ENCODE peak calls at places on chromosomes 13 and 19, in eight cellular contexts. One of them, this sample, is unnamed.

GRCh38 chr13:113087923-113088690 is 17.5 kb upstream of the F7 start:
- DNase-seq in MCF 10A: no peak
- DNase-seq in A549: no peak
- DNase-seq in cardiac muscle cell: no peak
- DNase-seq in suprapubic skin: peak
- DNase-seq in activated CD4-positive, alpha-beta T cell treated with anti-CD3 and anti-CD28 coated beads, Interleukin-2, amount 50 U/mL, for 1 hour: no peak
- DNase-seq in HFF-Myc: no peak
- DNase-seq in ureter: no peak
- DNase-seq in this sample: no peak

GRCh38 chr19:11551603-11552235 is 7.3 kb downstream of the ELOF1 start:
- DNase-seq in suprapubic skin: no peak
- DNase-seq in A549: no peak
- DNase-seq in activated CD4-positive, alpha-beta T cell treated with anti-CD3 and anti-CD28 coated beads, Interleukin-2, amount 50 U/mL, for 1 hour: no peak
- DNase-seq in HFF-Myc: no peak
- DNase-seq in ureter: no peak
- DNase-seq in MCF 10A: no peak
- DNase-seq in cardiac muscle cell: peak
- DNase-seq in this sample: no peak

GRCh38 chr13:106187501-106187900 is 348.0 kb downstream of the EFNB2 start:
- DNase-seq in suprapubic skin: no peak
- DNase-seq in ureter: no peak
- DNase-seq in HFF-Myc: no peak
- DNase-seq in MCF 10A: no peak
- DNase-seq in cardiac muscle cell: no peak
- DNase-seq in A549: no peak
- DNase-seq in activated CD4-positive, alpha-beta T cell treated with anti-CD3 and anti-CD28 coated beads, Interleukin-2, amount 50 U/mL, for 1 hour: no peak
- DNase-seq in this sample: no peak

GRCh38 chr13:41196011-41196410 is 1.6 kb upstream of the KBTBD7 start:
- DNase-seq in suprapubic skin: no peak
- DNase-seq in cardiac muscle cell: no peak
- DNase-seq in activated CD4-positive, alpha-beta T cell treated with anti-CD3 and anti-CD28 coated beads, Interleukin-2, amount 50 U/mL, for 1 hour: no peak
- DNase-seq in MCF 10A: no peak
- DNase-seq in ureter: no peak
- DNase-seq in A549: no peak
- DNase-seq in HFF-Myc: no peak
- DNase-seq in this sample: no peak

GRCh38 chr13:29578300-29579048 is 17.0 kb downstream of the SLC7A1 start:
- DNase-seq in HFF-Myc: no peak
- DNase-seq in cardiac muscle cell: no peak
- DNase-seq in MCF 10A: no peak
- DNase-seq in ureter: no peak
- DNase-seq in suprapubic skin: no peak
- DNase-seq in activated CD4-positive, alpha-beta T cell treated with anti-CD3 and anti-CD28 coated beads, Interleukin-2, amount 50 U/mL, for 1 hour: no peak
- DNase-seq in A549: no peak
- DNase-seq in this sample: no peak

GRCh38 chr19:16957855-16958254 is 68.8 kb downstream of the CPAMD8 start:
- DNase-seq in A549: no peak
- DNase-seq in cardiac muscle cell: no peak
- DNase-seq in HFF-Myc: no peak
- DNase-seq in suprapubic skin: no peak
- DNase-seq in activated CD4-positive, alpha-beta T cell treated with anti-CD3 and anti-CD28 coated beads, Interleukin-2, amount 50 U/mL, for 1 hour: no peak
- DNase-seq in ureter: no peak
- DNase-seq in MCF 10A: no peak
- DNase-seq in this sample: no peak

GRCh38 chr19:9431475-9431874 is 3.9 kb downstream of the ZNF266 start:
- DNase-seq in A549: no peak
- DNase-seq in MCF 10A: peak
- DNase-seq in activated CD4-positive, alpha-beta T cell treated with anti-CD3 and anti-CD28 coated beads, Interleukin-2, amount 50 U/mL, for 1 hour: peak
- DNase-seq in cardiac muscle cell: peak
- DNase-seq in suprapubic skin: no peak
- DNase-seq in ureter: no peak
- DNase-seq in HFF-Myc: no peak
- DNase-seq in this sample: no peak

GRCh38 chr13:111460548-111461444 is 140.4 kb downstream of the TEX29 start:
- DNase-seq in cardiac muscle cell: peak
- DNase-seq in MCF 10A: peak
- DNase-seq in A549: peak
- DNase-seq in suprapubic skin: peak
- DNase-seq in HFF-Myc: peak
- DNase-seq in ureter: no peak
- DNase-seq in activated CD4-positive, alpha-beta T cell treated with anti-CD3 and anti-CD28 coated beads, Interleukin-2, amount 50 U/mL, for 1 hour: no peak
- DNase-seq in this sample: no peak

GRCh38 chr19:1163283-1163933 is 10.7 kb downstream of the SBNO2 start:
- DNase-seq in HFF-Myc: no peak
- DNase-seq in MCF 10A: no peak
- DNase-seq in ureter: no peak
- DNase-seq in cardiac muscle cell: no peak
- DNase-seq in A549: no peak
- DNase-seq in activated CD4-positive, alpha-beta T cell treated with anti-CD3 and anti-CD28 coated beads, Interleukin-2, amount 50 U/mL, for 1 hour: no peak
- DNase-seq in suprapubic skin: peak
- DNase-seq in this sample: no peak

GRCh38 chr13:20492036-20492435 is 33.6 kb downstream of the CRYL1 start:
- DNase-seq in activated CD4-positive, alpha-beta T cell treated with anti-CD3 and anti-CD28 coated beads, Interleukin-2, amount 50 U/mL, for 1 hour: no peak
- DNase-seq in MCF 10A: no peak
- DNase-seq in HFF-Myc: no peak
- DNase-seq in ureter: no peak
- DNase-seq in A549: no peak
- DNase-seq in suprapubic skin: no peak
- DNase-seq in cardiac muscle cell: no peak
- DNase-seq in this sample: no peak

GRCh38 chr19:35447870-35448492 is at the start of gene FFAR2:
- DNase-seq in MCF 10A: no peak
- DNase-seq in HFF-Myc: no peak
- DNase-seq in suprapubic skin: no peak
- DNase-seq in ureter: no peak
- DNase-seq in activated CD4-positive, alpha-beta T cell treated with anti-CD3 and anti-CD28 coated beads, Interleukin-2, amount 50 U/mL, for 1 hour: no peak
- DNase-seq in A549: no peak
- DNase-seq in cardiac muscle cell: no peak
- DNase-seq in this sample: no peak

GRCh38 chr19:35451278-35452096 is 3.4 kb downstream of the FFAR2 start:
- DNase-seq in ureter: no peak
- DNase-seq in A549: no peak
- DNase-seq in HFF-Myc: no peak
- DNase-seq in MCF 10A: no peak
- DNase-seq in cardiac muscle cell: no peak
- DNase-seq in suprapubic skin: no peak
- DNase-seq in activated CD4-positive, alpha-beta T cell treated with anti-CD3 and anti-CD28 coated beads, Interleukin-2, amount 50 U/mL, for 1 hour: no peak
- DNase-seq in this sample: no peak

GRCh38 chr19:39463403-39463802 is 17.2 kb upstream of the TIMM50 start:
- DNase-seq in suprapubic skin: no peak
- DNase-seq in cardiac muscle cell: no peak
- DNase-seq in MCF 10A: no peak
- DNase-seq in A549: no peak
- DNase-seq in activated CD4-positive, alpha-beta T cell treated with anti-CD3 and anti-CD28 coated beads, Interleukin-2, amount 50 U/mL, for 1 hour: no peak
- DNase-seq in HFF-Myc: no peak
- DNase-seq in ureter: no peak
- DNase-seq in this sample: no peak

GRCh38 chr19:58229255-58229639 is 533 bp downstream of the ZNF544 start:
- DNase-seq in suprapubic skin: no peak
- DNase-seq in activated CD4-positive, alpha-beta T cell treated with anti-CD3 and anti-CD28 coated beads, Interleukin-2, amount 50 U/mL, for 1 hour: peak
- DNase-seq in ureter: no peak
- DNase-seq in HFF-Myc: no peak
- DNase-seq in cardiac muscle cell: peak
- DNase-seq in MCF 10A: peak
- DNase-seq in A549: peak
- DNase-seq in this sample: peak

GRCh38 chr19:33883869-33884519 is 87.3 kb downstream of the KCTD15 start:
- DNase-seq in MCF 10A: no peak
- DNase-seq in ureter: no peak
- DNase-seq in HFF-Myc: no peak
- DNase-seq in suprapubic skin: no peak
- DNase-seq in cardiac muscle cell: peak
- DNase-seq in activated CD4-positive, alpha-beta T cell treated with anti-CD3 and anti-CD28 coated beads, Interleukin-2, amount 50 U/mL, for 1 hour: no peak
- DNase-seq in A549: no peak
- DNase-seq in this sample: no peak

GRCh38 chr13:26015276-26015934 is 36.4 kb downstream of the SHISA2 start:
- DNase-seq in activated CD4-positive, alpha-beta T cell treated with anti-CD3 and anti-CD28 coated beads, Interleukin-2, amount 50 U/mL, for 1 hour: no peak
- DNase-seq in HFF-Myc: no peak
- DNase-seq in cardiac muscle cell: no peak
- DNase-seq in A549: no peak
- DNase-seq in MCF 10A: no peak
- DNase-seq in ureter: no peak
- DNase-seq in suprapubic skin: no peak
- DNase-seq in this sample: no peak

GRCh38 chr13:50220938-50221337 is 205.7 kb downstream of the KCNRG start:
- DNase-seq in suprapubic skin: no peak
- DNase-seq in cardiac muscle cell: no peak
- DNase-seq in ureter: no peak
- DNase-seq in HFF-Myc: no peak
- DNase-seq in A549: no peak
- DNase-seq in MCF 10A: peak
- DNase-seq in activated CD4-positive, alpha-beta T cell treated with anti-CD3 and anti-CD28 coated beads, Interleukin-2, amount 50 U/mL, for 1 hour: no peak
- DNase-seq in this sample: no peak

GRCh38 chr19:1416014-1416841 is 8.8 kb downstream of the DAZAP1 start:
- DNase-seq in HFF-Myc: no peak
- DNase-seq in cardiac muscle cell: no peak
- DNase-seq in suprapubic skin: no peak
- DNase-seq in ureter: no peak
- DNase-seq in activated CD4-positive, alpha-beta T cell treated with anti-CD3 and anti-CD28 coated beads, Interleukin-2, amount 50 U/mL, for 1 hour: no peak
- DNase-seq in A549: no peak
- DNase-seq in MCF 10A: no peak
- DNase-seq in this sample: peak

GRCh38 chr13:34405410-34405809 is 536.7 kb upstream of the NBEA start:
- DNase-seq in activated CD4-positive, alpha-beta T cell treated with anti-CD3 and anti-CD28 coated beads, Interleukin-2, amount 50 U/mL, for 1 hour: no peak
- DNase-seq in cardiac muscle cell: no peak
- DNase-seq in ureter: no peak
- DNase-seq in HFF-Myc: no peak
- DNase-seq in suprapubic skin: no peak
- DNase-seq in A549: no peak
- DNase-seq in MCF 10A: no peak
- DNase-seq in this sample: no peak

GRCh38 chr19:46958542-46958941 is 61.1 kb upstream of the NPAS1 start:
- DNase-seq in activated CD4-positive, alpha-beta T cell treated with anti-CD3 and anti-CD28 coated beads, Interleukin-2, amount 50 U/mL, for 1 hour: no peak
- DNase-seq in suprapubic skin: no peak
- DNase-seq in HFF-Myc: peak
- DNase-seq in ureter: no peak
- DNase-seq in cardiac muscle cell: peak
- DNase-seq in A549: no peak
- DNase-seq in MCF 10A: peak
- DNase-seq in this sample: no peak

GRCh38 chr13:47133024-47133445 is 236.2 kb upstream of the HTR2A start:
- DNase-seq in suprapubic skin: no peak
- DNase-seq in activated CD4-positive, alpha-beta T cell treated with anti-CD3 and anti-CD28 coated beads, Interleukin-2, amount 50 U/mL, for 1 hour: no peak
- DNase-seq in ureter: no peak
- DNase-seq in cardiac muscle cell: no peak
- DNase-seq in A549: no peak
- DNase-seq in HFF-Myc: no peak
- DNase-seq in MCF 10A: no peak
- DNase-seq in this sample: no peak

GRCh38 chr19:58181902-58182576 is 822 bp upstream of the ZNF274 start:
- DNase-seq in cardiac muscle cell: peak
- DNase-seq in HFF-Myc: no peak
- DNase-seq in activated CD4-positive, alpha-beta T cell treated with anti-CD3 and anti-CD28 coated beads, Interleukin-2, amount 50 U/mL, for 1 hour: peak
- DNase-seq in suprapubic skin: no peak
- DNase-seq in ureter: peak
- DNase-seq in A549: peak
- DNase-seq in MCF 10A: peak
- DNase-seq in this sample: peak

This sample was measured in RCC 7860.